ENCODE peak calls at places on chromosomes 13 and 19, in eight cellular contexts. S is T-helper 22 cell, J is GM04504, M is cerebellum, X is uterus, F is H4, T is GM04503, V is BJ. C is an unnamed sample.

GRCh38 chr13:34179481-34179880 is 361.5 kb downstream of the RFC3 start:
- DNase-seq in S (no peak), J (no peak), M (no peak), X (no peak), F (no peak), T (no peak), V (no peak), C (no peak)

GRCh38 chr13:48582086-48582485 is 49.2 kb upstream of the RCBTB2 start:
- DNase-seq in S (no peak), J (no peak), M (no peak), X (no peak), F (no peak), T (no peak), V (no peak), C (no peak)

GRCh38 chr13:112105244-112105681 is 38.3 kb downstream of the SOX1 start:
- DNase-seq in S (no peak), J (no peak), M (no peak), X (no peak), F (no peak), T (no peak), V (no peak), C (no peak)

GRCh38 chr13:113337556-113337955 is 26.4 kb downstream of the GRTP1 start:
- DNase-seq in S (no peak), J (no peak), M (no peak), X (no peak), F (no peak), T (no peak), V (no peak), C (no peak)

GRCh38 chr19:46386996-46387712 is 26.2 kb downstream of the CCDC8 start:
- DNase-seq in S (no peak), J (no peak), M (no peak), X (no peak), F (no peak), T (no peak), V (no peak), C (no peak)

GRCh38 chr13:60261432-60262351 is 98.0 kb upstream of the DIAPH3 start:
- DNase-seq in S (no peak), J (no peak), M (no peak), X (no peak), F (no peak), T (no peak), V (no peak), C (no peak)

GRCh38 chr19:45231891-45232290 is 13.3 kb downstream of the EXOC3L2 start:
- DNase-seq in S (no peak), J (no peak), M (no peak), X (no peak), F (no peak), T (no peak), V (no peak), C (no peak)

GRCh38 chr13:44149821-44150220 is 223.8 kb upstream of the SERP2 start:
- DNase-seq in S (no peak), J (no peak), M (no peak), X (no peak), F (no peak), T (no peak), V (no peak), C (no peak)

GRCh38 chr13:77448689-77449088 is 86.8 kb upstream of the SCEL start:
- DNase-seq in S (no peak), J (no peak), M (no peak), X (no peak), F (no peak), T (no peak), V (no peak), C (no peak)

GRCh38 chr19:1767464-1767933 is 14.2 kb downstream of the ONECUT3 start:
- DNase-seq in S (no peak), J (no peak), M (peak; percentile 55), X (peak; percentile 39), F (no peak), T (no peak), V (no peak), C (no peak)